ENCODE peak calls at places on chromosome 9, in six cellular contexts. W is COR-L47; N is germinal center; P is memory B cell; A is CD4-positive, CD25-positive, alpha-beta regulatory T cell; K is left lobe of liver. F is an unnamed sample.

GRCh38 chr9:115046786-115047185 is 71.2 kb downstream of the TNC start:
- DNase-seq in K (no peak), W (no peak), A (no peak), N (no peak), P (no peak), F (no peak)

GRCh38 chr9:133403766-133404439 is 13.9 kb downstream of the REXO4 start:
- DNase-seq in A (peak; percentile 48), N (peak; percentile 37), K (peak; percentile 59), W (peak; percentile 35), P (peak; percentile 46), F (no peak)

GRCh38 chr9:120405860-120406259 is 174.1 kb downstream of the CDK5RAP2 start:
- DNase-seq in A (no peak), N (no peak), P (no peak), W (no peak), K (no peak), F (no peak)

GRCh38 chr9:16062542-16063240 is 509.8 kb downstream of the CCDC171 start:
- DNase-seq in A (no peak), P (no peak), N (no peak), W (no peak), K (no peak), F (no peak)

GRCh38 chr9:109014267-109015025 is 1.1 kb upstream of the CTNNAL1 start:
- DNase-seq in A (no peak), N (no peak), K (no peak), P (no peak), W (no peak), F (no peak)

GRCh38 chr9:99050292-99050911 is 54.5 kb upstream of the TGFBR1 start:
- DNase-seq in P (no peak), A (no peak), K (no peak), W (no peak), N (no peak), F (no peak)

GRCh38 chr9:105158898-105159297 is 85.6 kb upstream of the SLC44A1 start:
- DNase-seq in A (no peak), N (no peak), W (no peak), K (no peak), P (no peak), F (no peak)

GRCh38 chr9:115730396-115730795 is 423.2 kb upstream of the PAPPA start:
- DNase-seq in K (no peak), W (no peak), A (no peak), N (no peak), P (no peak), F (no peak)

GRCh38 chr9:72960446-72960845 is 7.6 kb upstream of the ALDH1A1 start:
- DNase-seq in N (no peak), K (no peak), A (no peak), P (no peak), W (no peak), F (no peak)

GRCh38 chr9:124771867-124772621 is 933 bp upstream of the NR6A1 start:
- DNase-seq in K (peak; percentile 78), W (peak; percentile 56), N (peak; percentile 63), P (no peak), A (peak; percentile 17), F (peak; percentile 33)

GRCh38 chr9:113659740-113660139 is 196.2 kb downstream of the RGS3 start:
- DNase-seq in N (no peak), W (no peak), K (no peak), A (no peak), P (no peak), F (no peak)

GRCh38 chr9:125541840-125542243 is 165.2 kb downstream of the MAPKAP1 start:
- DNase-seq in A (no peak), W (peak; percentile 97), P (no peak), N (no peak), K (no peak), F (no peak)

GRCh38 chr9:129609486-129610192 is 11.3 kb downstream of the C9orf50 start:
- DNase-seq in N (peak; percentile 42), K (no peak), P (no peak), W (no peak), A (peak; percentile 60), F (no peak)

GRCh38 chr9:11312976-11313375 is 700.2 kb upstream of the PTPRD start:
- DNase-seq in K (no peak), W (no peak), P (no peak), A (no peak), N (no peak), F (no peak)

GRCh38 chr9:97386733-97387503 is 25.0 kb upstream of the TDRD7 start:
- DNase-seq in K (peak; percentile 71), A (peak; percentile 45), N (peak; percentile 78), W (no peak), P (peak; percentile 62), F (peak; percentile 24)

GRCh38 chr9:137162505-137163100 is 7.2 kb downstream of the LRRC26 start:
- DNase-seq in P (no peak), A (no peak), K (peak; percentile 57), N (no peak), W (no peak), F (no peak)

GRCh38 chr9:882416-882931 is 41.0 kb downstream of the DMRT1 start:
- DNase-seq in K (no peak), P (no peak), N (no peak), A (no peak), W (no peak), F (no peak)

GRCh38 chr9:126705767-126706697 is 92.3 kb downstream of the LMX1B start:
- DNase-seq in A (peak; percentile 51), W (peak; percentile 43), P (peak; percentile 79), K (peak; percentile 69), N (peak; percentile 81), F (peak; percentile 67)

GRCh38 chr9:106602354-106602753 is 260.6 kb upstream of the ZNF462 start:
- DNase-seq in A (no peak), N (no peak), W (no peak), P (no peak), K (no peak), F (no peak)

GRCh38 chr9:61674465-61674864 is 484.6 kb downstream of the SPATA31A7 start:
- DNase-seq in K (peak; percentile 30), W (no peak), N (no peak), A (no peak), P (no peak), F (no peak)

GRCh38 chr9:4207881-4208615 is 91.8 kb downstream of the GLIS3 start:
- DNase-seq in N (no peak), P (no peak), K (no peak), W (no peak), A (no peak), F (no peak)

GRCh38 chr9:72718503-72718902 is 197.1 kb downstream of the TMC1 start:
- DNase-seq in W (no peak), A (no peak), P (no peak), K (no peak), N (no peak), F (no peak)

GRCh38 chr9:703392-703791 is 138.1 kb upstream of the DMRT1 start:
- DNase-seq in P (no peak), N (no peak), K (no peak), W (no peak), A (no peak), F (no peak)

GRCh38 chr9:126856326-126856877 is 4.0 kb upstream of the ZBTB34 start:
- DNase-seq in P (no peak), A (no peak), N (no peak), K (no peak), W (peak; percentile 80), F (no peak)

GRCh38 chr9:86783884-86784283 is 163.4 kb downstream of the GAS1 start:
- DNase-seq in N (no peak), A (no peak), P (no peak), K (no peak), W (no peak), F (no peak)

GRCh38 chr9:133509179-133510083 is 15.3 kb downstream of the MYMK start:
- DNase-seq in A (no peak), P (no peak), N (no peak), W (peak; percentile 93), K (peak; percentile 84), F (no peak)

GRCh38 chr9:117957267-117957666 is 253.1 kb downstream of the TLR4 start:
- DNase-seq in N (no peak), W (peak; percentile 76), P (no peak), A (no peak), K (no peak), F (peak; percentile 3)

GRCh38 chr9:117191504-117192375 is 223.1 kb downstream of the ASTN2 start:
- DNase-seq in K (no peak), N (no peak), P (no peak), A (no peak), W (no peak), F (no peak)